ENCODE peak calls at places on chromosomes 13 and 19, in six cellular contexts. Q is IMR-90, D is neuronal stem cell, X is H1, A is H9, M is trophoblast cell. E is an unnamed sample.

GRCh38 chr13:49124693-49125304 is 95.3 kb upstream of the MLNR start:
- DNase-seq in Q (no peak), D (no peak), X (no peak), A (no peak), M (no peak), E (no peak)

GRCh38 chr13:96020155-96020575 is 33.0 kb downstream of the UGGT2 start:
- DNase-seq in Q (peak), D (peak), X (no peak), A (peak), M (peak), E (peak)

GRCh38 chr19:8578642-8579265 is 1.5 kb upstream of the MYO1F start:
- DNase-seq in Q (peak), D (peak), X (peak), A (peak), M (peak), E (peak)

GRCh38 chr13:101283782-101284181 is 132.5 kb downstream of the NALCN start:
- DNase-seq in Q (no peak), D (no peak), X (no peak), A (no peak), M (no peak), E (no peak)

GRCh38 chr13:19845758-19846157 is 17.7 kb downstream of the ZMYM5 start:
- DNase-seq in Q (peak), D (no peak), X (no peak), A (no peak), M (no peak), E (peak)

GRCh38 chr13:99811067-99811715 is 160.4 kb downstream of the ZIC5 start:
- DNase-seq in Q (no peak), D (no peak), X (no peak), A (no peak), M (no peak), E (no peak)

GRCh38 chr19:57212109-57212508 is 18.7 kb upstream of the AURKC start:
- DNase-seq in Q (peak), D (no peak), X (no peak), A (no peak), M (no peak), E (peak)

GRCh38 chr19:38515906-38516305 is 82.4 kb downstream of the RYR1 start:
- DNase-seq in Q (no peak), D (no peak), X (no peak), A (no peak), M (no peak), E (no peak)

GRCh38 chr13:113527272-113527958 is 36.9 kb upstream of the DCUN1D2 start:
- DNase-seq in Q (no peak), D (no peak), X (no peak), A (peak), M (no peak), E (no peak)

GRCh38 chr19:37867831-37868230 is 38.6 kb downstream of the WDR87 start:
- DNase-seq in Q (peak), D (no peak), X (no peak), A (no peak), M (no peak), E (peak)

GRCh38 chr13:86714495-86714894 is 915.3 kb upstream of the SLITRK6 start:
- DNase-seq in Q (no peak), D (no peak), X (no peak), A (no peak), M (no peak), E (no peak)

GRCh38 chr13:46575321-46575721 is 22.4 kb downstream of the LRCH1 start:
- DNase-seq in Q (peak), D (no peak), X (no peak), A (no peak), M (no peak), E (peak)

GRCh38 chr19:31436121-31436776 is 87.0 kb upstream of the TSHZ3 start:
- DNase-seq in Q (peak), D (no peak), X (peak), A (no peak), M (peak), E (peak)

GRCh38 chr13:113962386-113962785 is 11.5 kb downstream of the C13orf46 start:
- DNase-seq in Q (no peak), D (no peak), X (no peak), A (no peak), M (no peak), E (no peak)

GRCh38 chr13:93776936-93777335 is 550.3 kb downstream of the GPC6 start:
- DNase-seq in Q (peak), D (no peak), X (no peak), A (no peak), M (no peak), E (no peak)

GRCh38 chr19:44903602-44904425 is 1.8 kb upstream of the APOE start:
- DNase-seq in Q (peak), D (peak), X (peak), A (peak), M (peak), E (peak)

GRCh38 chr19:3227054-3227626 is 2.7 kb downstream of the CELF5 start:
- DNase-seq in Q (no peak), D (no peak), X (no peak), A (no peak), M (no peak), E (no peak)

GRCh38 chr13:71775946-71776345 is 91.1 kb downstream of the DACH1 start:
- DNase-seq in Q (no peak), D (no peak), X (no peak), A (no peak), M (no peak), E (no peak)

GRCh38 chr13:93227280-93227905 is 786 bp downstream of the GPC6 start:
- DNase-seq in Q (peak), D (peak), X (peak), A (peak), M (no peak), E (peak)

GRCh38 chr19:16085115-16085514 is 8.8 kb downstream of the TPM4 start:
- DNase-seq in Q (peak), D (no peak), X (no peak), A (no peak), M (no peak), E (peak)

GRCh38 chr13:23946900-23947299 is 49.6 kb upstream of the C1QTNF9B start:
- DNase-seq in Q (no peak), D (no peak), X (no peak), A (no peak), M (no peak), E (no peak)

GRCh38 chr19:36257512-36257876 is 42.6 kb downstream of the ZNF146 start:
- DNase-seq in Q (no peak), D (no peak), X (peak), A (no peak), M (peak), E (no peak)

GRCh38 chr19:10839071-10840050 is 3.3 kb upstream of the TMED1 start:
- DNase-seq in Q (no peak), D (no peak), X (no peak), A (no peak), M (no peak), E (no peak)

GRCh38 chr19:10835754-10836477 is at the start of gene TMED1:
- DNase-seq in Q (peak), D (peak), X (peak), A (peak), M (peak), E (peak)

GRCh38 chr19:10836478-10837325 is 690 bp upstream of the TMED1 start:
- DNase-seq in Q (no peak), D (no peak), X (no peak), A (peak), M (peak), E (no peak)

GRCh38 chr19:10835089-10835753 is 791 bp downstream of the TMED1 start:
- DNase-seq in Q (no peak), D (no peak), X (no peak), A (peak), M (peak), E (no peak)

GRCh38 chr19:10838377-10838776 is 2.4 kb upstream of the TMED1 start:
- DNase-seq in Q (no peak), D (no peak), X (no peak), A (no peak), M (no peak), E (no peak)
- H4K91ac ChIP-seq in Q (no peak), D (no peak), X (no peak), A (no peak), M (no peak), E (no peak)

DNA sequence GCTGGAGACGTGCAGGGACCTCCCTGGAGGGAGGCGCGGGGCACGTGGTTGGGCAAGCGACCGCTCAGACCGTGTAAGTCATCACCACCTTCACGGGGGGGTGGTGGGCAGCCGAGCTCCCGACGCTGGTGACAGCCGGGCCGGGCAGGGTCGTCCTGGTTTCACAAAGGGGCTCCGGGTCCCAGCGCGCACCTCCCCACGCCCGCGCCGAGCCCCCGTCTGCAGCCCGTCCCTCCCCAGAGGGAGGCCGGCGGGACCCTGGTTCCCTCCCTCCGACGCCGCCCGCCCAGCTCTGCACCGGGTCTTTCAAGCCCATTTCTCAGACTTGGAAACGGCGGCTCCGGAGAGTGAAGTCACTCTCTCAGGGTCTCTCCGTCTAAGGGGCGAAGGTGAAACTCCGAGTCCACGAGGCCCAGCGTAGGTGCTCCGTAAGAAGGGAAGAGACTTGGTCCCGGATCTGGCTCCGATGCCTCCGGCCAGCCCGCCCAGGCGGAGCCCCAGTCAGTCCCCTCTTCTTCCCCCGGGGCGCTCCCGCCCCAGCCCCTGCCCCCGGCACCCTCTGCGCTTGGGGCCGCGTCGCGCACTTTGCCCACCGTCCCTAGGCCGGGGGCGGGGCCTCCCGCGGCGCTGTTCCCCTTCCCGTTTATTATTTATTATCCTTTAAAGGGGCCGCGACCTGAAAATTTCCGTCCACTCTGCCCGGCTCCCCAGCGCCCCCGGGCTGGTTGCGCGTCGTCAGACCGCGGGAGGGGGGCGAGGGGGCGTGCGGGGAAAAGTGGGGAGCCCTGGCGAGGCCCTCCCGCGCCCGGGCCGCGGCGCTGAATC is 536 bp upstream of the ARID3A start:
- DNase-seq in Q (peak), D (peak), X (peak), A (peak), M (peak), E (peak)
- H2BK120ac ChIP-seq in Q (peak), D (peak), X (no peak), A (no peak), M (peak), E (peak)

DNA sequence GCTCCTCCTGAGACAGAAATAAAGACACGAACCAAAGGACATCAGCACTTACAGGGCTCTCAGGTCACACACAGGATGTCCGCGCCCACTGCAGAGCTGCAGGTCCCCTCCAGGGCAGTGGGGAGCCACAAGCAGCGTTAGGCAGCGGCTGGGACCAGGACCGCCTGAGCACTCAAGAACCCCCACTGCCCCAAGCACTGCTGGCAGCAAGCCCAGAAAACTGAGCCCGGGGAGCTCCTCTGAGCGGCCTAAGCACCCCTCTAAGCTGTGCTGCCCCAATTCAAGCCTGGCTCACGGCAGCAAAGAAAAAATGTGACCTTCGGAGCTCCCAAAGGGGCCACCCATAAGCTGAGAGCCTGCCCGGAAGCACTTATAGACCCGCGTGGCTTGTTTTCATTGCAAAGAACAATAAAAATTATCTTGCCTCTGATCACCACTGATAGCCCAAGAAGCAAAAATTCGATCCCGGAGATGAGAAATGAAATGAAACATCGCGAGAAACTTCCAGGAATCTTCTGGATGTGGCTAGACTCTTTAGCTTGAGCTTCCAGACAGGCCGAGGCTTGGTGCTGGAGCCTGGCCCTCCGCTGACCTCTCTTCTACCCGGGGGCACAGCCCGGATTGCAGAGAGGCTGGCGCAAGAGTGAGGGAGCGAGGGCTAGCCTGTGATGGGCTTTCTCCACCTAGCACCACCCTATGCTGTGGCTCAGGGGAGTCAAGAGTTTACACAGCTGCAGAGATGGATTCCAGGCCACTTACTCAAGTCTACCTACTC is 6.3 kb downstream of the DPP9 start:
- DNase-seq in Q (peak), D (no peak), X (no peak), A (no peak), M (peak), E (no peak)
- H4K91ac ChIP-seq in Q (no peak), D (no peak), X (no peak), A (no peak), M (no peak), E (no peak)

DNA sequence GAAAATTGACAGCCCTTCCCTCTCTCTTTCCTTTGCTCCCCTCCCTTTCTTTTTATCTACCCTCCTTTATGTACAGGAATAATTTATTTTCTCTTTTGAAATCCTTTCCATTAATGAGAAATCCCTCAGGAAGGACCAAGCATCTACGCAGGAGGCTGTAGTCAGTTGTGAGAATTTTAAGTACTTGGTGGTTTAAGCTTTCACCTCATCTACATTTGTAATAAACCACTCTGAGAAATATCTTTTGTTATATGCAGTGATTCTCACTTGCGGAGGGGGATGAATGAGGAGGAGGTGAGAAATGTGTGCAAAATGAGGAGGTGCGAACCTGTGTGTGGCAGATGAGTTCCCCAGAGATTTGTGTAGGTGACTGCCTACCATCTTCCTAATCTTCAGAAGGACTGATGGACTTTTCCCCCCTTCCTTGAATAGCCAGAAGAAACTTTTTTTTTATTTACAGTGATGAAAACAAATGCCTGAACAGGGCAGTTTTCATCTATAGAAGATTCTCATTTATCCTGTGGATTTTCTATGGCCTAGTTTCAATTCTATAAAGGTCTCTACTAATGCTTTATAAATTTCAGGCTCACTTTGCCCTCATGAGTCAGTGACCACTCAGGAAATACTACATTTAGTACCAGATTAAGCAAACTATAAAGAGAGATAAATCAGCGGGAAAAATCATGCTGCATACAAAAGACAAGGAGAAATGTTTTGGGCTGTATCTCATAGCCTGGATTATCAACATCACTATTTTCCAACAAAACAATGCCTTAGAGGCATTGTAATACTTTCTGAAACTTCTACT is 118.3 kb downstream of the LHFPL6 start:
- DNase-seq in Q (peak), D (no peak), X (no peak), A (no peak), M (no peak), E (peak)
- H2BK120ac ChIP-seq in Q (peak), D (no peak), X (peak), A (no peak), M (no peak), E (no peak)